ENCODE peak calls at places on chromosome 17, in nine cellular contexts. A is mesendoderm, Z is fibroblast of pulmonary artery, K is cardiac muscle cell, N is lower lobe of right lung, U is thoracic aorta, B is body of pancreas, M is IMR-90, D is retinal pigment epithelial cell. H is an unnamed sample.

GRCh38 chr17:8801135-8801840 is 2.1 kb upstream of the MFSD6L start:
- DNase-seq in K (no peak), U (no peak), D (no peak), Z (no peak), B (no peak), N (no peak), A (no peak), M (no peak), H (no peak)

GRCh38 chr17:55420067-55420775 is 1.4 kb downstream of the MMD start:
- DNase-seq in A (no peak), U (no peak), Z (no peak), K (no peak), B (no peak), M (no peak), N (no peak), D (no peak), H (no peak)

GRCh38 chr17:68468334-68468733 is 11.0 kb upstream of the WIPI1 start:
- DNase-seq in M (peak), K (peak), B (no peak), A (no peak), D (no peak), N (no peak), U (no peak), Z (peak), H (no peak)

GRCh38 chr17:48552453-48553189 is 7.7 kb upstream of the HOXB2 start:
- DNase-seq in B (no peak), U (no peak), N (no peak), D (no peak), M (peak), A (no peak), Z (no peak), K (no peak), H (no peak)

GRCh38 chr17:46190763-46191162 is 2.5 kb downstream of the KANSL1 start:
- DNase-seq in U (no peak), D (no peak), N (no peak), M (peak), Z (no peak), A (no peak), B (no peak), K (no peak), H (no peak)

GRCh38 chr17:7857724-7858486 is at the start of gene CYB5D1:
- DNase-seq in K (peak), N (peak), B (peak), M (peak), A (peak), Z (peak), D (no peak), U (peak), H (peak)

GRCh38 chr17:50049636-50050035 is 6.3 kb upstream of the ITGA3 start:
- DNase-seq in Z (no peak), N (no peak), K (no peak), B (no peak), A (no peak), U (no peak), M (no peak), D (no peak), H (no peak)

GRCh38 chr17:44997733-44998520 is 29.8 kb upstream of the C1QL1 start:
- DNase-seq in A (peak), M (peak), N (no peak), D (no peak), B (no peak), K (peak), U (no peak), Z (peak), H (no peak)

GRCh38 chr17:27733771-27734170 is 66.6 kb downstream of the NOS2 start:
- DNase-seq in A (peak), N (no peak), K (no peak), B (no peak), Z (no peak), U (no peak), D (no peak), M (peak), H (no peak)

GRCh38 chr17:64128787-64129514 is 993 bp downstream of the ERN1 start:
- DNase-seq in Z (peak), D (no peak), N (peak), M (no peak), B (peak), K (peak), A (peak), U (no peak), H (no peak)

GRCh38 chr17:21015564-21015963 is 27.2 kb downstream of the USP22 start:
- DNase-seq in D (no peak), U (no peak), Z (no peak), N (no peak), B (no peak), K (no peak), M (no peak), A (no peak), H (no peak)

GRCh38 chr17:42184717-42185496 is at the start of gene HCRT:
- DNase-seq in A (no peak), Z (no peak), K (no peak), B (no peak), N (no peak), D (no peak), U (no peak), M (no peak), H (no peak)
- H3K4me3 ChIP-seq in A (no peak), Z (no peak), K (peak), B (no peak), N (peak), D (no peak), U (peak), M (peak), H (peak)

GRCh38 chr17:77842148-77842905 is 116.2 kb upstream of the TNRC6C start:
- DNase-seq in M (peak), D (no peak), Z (peak), B (no peak), N (peak), K (no peak), A (no peak), U (no peak), H (no peak)

GRCh38 chr17:77842906-77843249 is 115.6 kb upstream of the TNRC6C start:
- DNase-seq in M (no peak), N (peak), A (no peak), U (no peak), B (no peak), K (no peak), D (no peak), Z (no peak), H (no peak)

GRCh38 chr17:77840156-77840555 is 118.3 kb upstream of the TNRC6C start:
- DNase-seq in K (peak), A (no peak), M (peak), Z (peak), N (no peak), B (no peak), D (no peak), U (no peak), H (no peak)

GRCh38 chr17:77840576-77841160 is 117.8 kb upstream of the TNRC6C start:
- DNase-seq in K (no peak), B (no peak), U (no peak), D (no peak), N (no peak), M (no peak), Z (no peak), A (no peak), H (no peak)

DNA sequence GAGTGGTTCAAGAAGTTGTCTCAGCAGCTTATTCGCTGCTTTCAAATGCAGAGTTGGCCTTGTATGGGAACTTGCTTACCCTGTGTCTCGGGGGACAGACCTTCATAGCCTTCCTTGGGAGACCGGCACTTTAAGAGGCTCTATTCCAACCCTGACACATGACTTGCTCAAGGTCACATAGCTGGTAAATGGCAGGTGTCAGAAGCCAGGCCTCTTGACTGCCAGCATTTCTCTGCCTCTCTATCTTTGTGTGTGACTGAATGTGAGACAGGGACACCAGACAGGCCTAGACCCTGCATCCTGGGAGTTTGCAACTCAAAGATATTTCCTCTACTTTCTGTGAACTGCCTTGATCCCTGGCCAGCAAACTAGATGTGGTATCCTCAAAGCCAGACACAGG is 116.8 kb upstream of the TNRC6C start:
- DNase-seq in D (no peak), U (no peak), M (no peak), B (no peak), N (no peak), A (no peak), Z (no peak), K (no peak), H (no peak)
- H3K4me3 ChIP-seq in D (no peak), U (no peak), M (no peak), B (no peak), N (no peak), A (no peak), Z (no peak), K (no peak), H (no peak)

GRCh38 chr17:82698065-82698973 is at the start of gene RAB40B:
- DNase-seq in B (peak), N (peak), M (peak), A (peak), D (peak), K (peak), Z (peak), U (peak), H (peak)

GRCh38 chr17:82699551-82699950 is 1.1 kb upstream of the RAB40B start:
- DNase-seq in K (no peak), A (no peak), M (no peak), B (no peak), N (no peak), U (no peak), Z (no peak), D (no peak), H (no peak)

GRCh38 chr17:82697808-82698064 is 762 bp downstream of the RAB40B start:
- DNase-seq in D (no peak), A (no peak), K (no peak), N (no peak), Z (no peak), U (no peak), B (no peak), M (no peak), H (no peak)

GRCh38 chr17:82696916-82697807 is 1.3 kb downstream of the RAB40B start:
- DNase-seq in Z (no peak), B (no peak), A (no peak), M (no peak), K (no peak), N (no peak), U (no peak), D (no peak), H (no peak)

DNA sequence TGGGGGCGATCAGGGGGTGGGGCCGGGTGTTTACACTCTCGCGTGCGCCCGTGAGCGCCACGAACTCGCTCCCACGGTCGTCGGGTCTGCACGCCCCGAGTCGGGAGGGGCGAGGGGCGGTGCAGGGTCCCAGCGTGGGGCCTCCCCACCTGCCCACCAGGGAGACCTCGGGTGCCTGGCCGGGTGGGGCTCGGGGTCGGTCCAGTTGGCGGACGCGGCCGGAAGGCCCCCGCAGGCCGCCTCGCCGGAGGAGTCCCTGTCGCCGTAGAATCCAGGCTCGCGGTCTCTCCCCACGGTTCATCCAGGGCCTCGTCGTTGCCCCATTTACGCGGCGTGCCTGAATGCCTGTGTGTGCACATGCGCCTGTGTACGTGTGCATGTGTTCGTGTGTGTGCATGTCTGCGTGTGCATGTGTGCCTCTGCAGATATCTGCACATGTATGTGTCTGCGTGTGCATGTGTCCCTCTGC is 510 bp upstream of the RAB40B start:
- DNase-seq in B (no peak), K (no peak), Z (peak), M (no peak), A (no peak), U (no peak), N (peak), D (no peak), H (no peak)
- H3K4me3 ChIP-seq in B (no peak), K (peak), Z (peak), M (peak), A (peak), U (peak), N (peak), D (peak), H (peak)

GRCh38 chr17:17001874-17002520 is 30.1 kb upstream of the TNFRSF13B start:
- DNase-seq in B (peak), D (no peak), Z (peak), N (peak), A (peak), K (peak), M (peak), U (peak), H (no peak)
- H3K4me3 ChIP-seq in B (no peak), D (no peak), Z (no peak), N (no peak), A (no peak), K (no peak), M (no peak), U (peak), H (no peak)

GRCh38 chr17:79005063-79005861 is 4.3 kb downstream of the CANT1 start:
- DNase-seq in M (no peak), A (no peak), N (no peak), Z (no peak), B (peak), K (no peak), U (no peak), D (no peak), H (no peak)
- H3K4me3 ChIP-seq in M (no peak), A (no peak), N (no peak), Z (no peak), B (no peak), K (no peak), U (no peak), D (no peak), H (no peak)

DNA sequence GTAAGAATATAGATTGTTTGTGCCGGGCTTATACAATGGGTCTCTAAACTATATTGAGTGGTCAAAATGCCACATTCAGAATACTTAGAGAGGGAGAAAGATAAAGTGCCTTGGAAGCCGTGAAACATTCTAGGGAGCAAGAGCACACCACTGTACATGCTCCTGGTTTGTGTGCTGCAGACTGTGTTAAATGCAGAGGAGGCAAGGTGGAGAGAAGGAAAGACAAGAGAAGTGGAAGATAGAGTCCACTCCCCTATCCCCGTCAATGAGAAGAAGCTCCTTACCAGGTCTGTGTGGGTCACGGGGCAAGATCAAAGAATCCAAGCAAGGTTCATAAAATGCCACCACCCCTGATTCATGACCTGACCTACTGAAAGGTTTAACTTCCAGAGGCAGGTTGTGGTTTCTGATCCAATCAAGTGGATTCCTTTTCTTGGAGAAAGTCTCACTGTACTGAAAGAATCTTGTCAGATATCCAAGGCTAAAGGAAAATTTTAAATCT is 267.1 kb upstream of the TBX2 start:
- DNase-seq in B (no peak), D (no peak), U (no peak), Z (no peak), A (no peak), K (no peak), N (no peak), M (no peak), H (no peak)
- H3K4me3 ChIP-seq in B (no peak), D (no peak), U (no peak), Z (no peak), A (no peak), K (no peak), N (no peak), M (no peak), H (no peak)

DNA sequence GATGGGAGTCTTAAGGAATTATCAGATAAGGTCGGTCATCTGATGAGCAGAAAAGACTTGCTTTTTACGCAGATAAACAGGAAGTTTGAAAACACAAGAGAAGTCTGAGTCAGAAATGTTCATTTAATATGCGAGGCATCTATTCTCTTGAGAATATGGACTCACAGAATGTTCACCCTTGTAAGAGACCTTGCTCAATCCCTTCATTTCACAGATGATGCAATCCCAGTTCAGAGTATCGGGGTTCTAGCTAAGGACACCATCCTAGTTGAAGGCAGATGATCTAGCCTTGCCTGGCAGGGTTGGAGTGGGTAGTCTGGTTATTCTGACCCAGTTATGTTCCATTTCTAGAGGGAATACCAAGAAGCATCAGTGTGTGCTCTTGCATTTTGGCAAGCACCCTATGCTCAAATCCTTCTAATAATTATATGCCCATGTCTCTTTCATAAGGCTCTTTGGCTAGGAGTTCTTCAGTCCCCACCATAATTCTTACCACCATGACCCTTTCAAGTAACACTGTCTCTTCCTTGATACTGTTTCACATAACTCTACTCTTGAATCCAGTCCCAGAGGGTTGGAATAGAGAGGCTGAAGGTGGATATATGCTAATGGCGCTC is 42.5 kb downstream of the YPEL2 start:
- DNase-seq in A (no peak), B (no peak), M (peak), Z (peak), D (no peak), N (no peak), U (no peak), K (peak), H (no peak)
- H3K4me3 ChIP-seq in A (no peak), B (no peak), M (no peak), Z (no peak), D (no peak), N (no peak), U (no peak), K (no peak), H (no peak)

H was measured in kidney epithelial cell.